ENCODE peak calls at places on chromosomes 13 and 19, in eight cellular contexts. One of them, this sample, is unnamed.

GRCh38 chr13:92307752-92308151 is 909.3 kb downstream of the GPC5 start:
- DNase-seq in psoas muscle: no peak
- DNase-seq in activated B cell treated with CpG ODN at 0.5 μM for 24 hours: no peak
- DNase-seq in CD14-positive monocyte: no peak
- DNase-seq in mucosa of descending colon: no peak
- DNase-seq in HFF-Myc: no peak
- DNase-seq in NB4: no peak
- DNase-seq in prostate gland: no peak
- DNase-seq in this sample: no peak

GRCh38 chr19:53875602-53876340 is 6.2 kb upstream of the PRKCG start:
- DNase-seq in psoas muscle: peak
- DNase-seq in activated B cell treated with CpG ODN at 0.5 μM for 24 hours: no peak
- DNase-seq in CD14-positive monocyte: no peak
- DNase-seq in mucosa of descending colon: no peak
- DNase-seq in HFF-Myc: no peak
- DNase-seq in NB4: no peak
- DNase-seq in prostate gland: no peak
- DNase-seq in this sample: no peak

GRCh38 chr13:41985788-41986508 is 25.0 kb upstream of the VWA8 start:
- DNase-seq in psoas muscle: no peak
- DNase-seq in activated B cell treated with CpG ODN at 0.5 μM for 24 hours: no peak
- DNase-seq in CD14-positive monocyte: no peak
- DNase-seq in mucosa of descending colon: no peak
- DNase-seq in HFF-Myc: peak
- DNase-seq in NB4: no peak
- DNase-seq in prostate gland: no peak
- DNase-seq in this sample: peak

GRCh38 chr19:57558525-57558924 is 1.1 kb downstream of the ZNF550 start:
- DNase-seq in psoas muscle: no peak
- DNase-seq in activated B cell treated with CpG ODN at 0.5 μM for 24 hours: no peak
- DNase-seq in CD14-positive monocyte: no peak
- DNase-seq in mucosa of descending colon: no peak
- DNase-seq in HFF-Myc: no peak
- DNase-seq in NB4: peak
- DNase-seq in prostate gland: no peak
- DNase-seq in this sample: no peak

GRCh38 chr13:105612541-105612940 is 922.9 kb downstream of the EFNB2 start:
- DNase-seq in psoas muscle: no peak
- DNase-seq in activated B cell treated with CpG ODN at 0.5 μM for 24 hours: no peak
- DNase-seq in CD14-positive monocyte: no peak
- DNase-seq in mucosa of descending colon: no peak
- DNase-seq in HFF-Myc: no peak
- DNase-seq in NB4: no peak
- DNase-seq in prostate gland: no peak
- DNase-seq in this sample: no peak

GRCh38 chr13:21124853-21125252 is 51.5 kb downstream of the SKA3 start:
- DNase-seq in psoas muscle: no peak
- DNase-seq in activated B cell treated with CpG ODN at 0.5 μM for 24 hours: no peak
- DNase-seq in CD14-positive monocyte: no peak
- DNase-seq in mucosa of descending colon: no peak
- DNase-seq in HFF-Myc: no peak
- DNase-seq in NB4: peak
- DNase-seq in prostate gland: peak
- DNase-seq in this sample: no peak

GRCh38 chr19:9914315-9915207 is 21.8 kb downstream of the OLFM2 start:
- DNase-seq in psoas muscle: peak
- DNase-seq in activated B cell treated with CpG ODN at 0.5 μM for 24 hours: peak
- DNase-seq in CD14-positive monocyte: no peak
- DNase-seq in mucosa of descending colon: peak
- DNase-seq in HFF-Myc: peak
- DNase-seq in NB4: peak
- DNase-seq in prostate gland: peak
- DNase-seq in this sample: peak

GRCh38 chr13:35484384-35484783 is 7.9 kb upstream of the MAB21L1 start:
- DNase-seq in psoas muscle: peak
- DNase-seq in activated B cell treated with CpG ODN at 0.5 μM for 24 hours: no peak
- DNase-seq in CD14-positive monocyte: no peak
- DNase-seq in mucosa of descending colon: no peak
- DNase-seq in HFF-Myc: no peak
- DNase-seq in NB4: no peak
- DNase-seq in prostate gland: no peak
- DNase-seq in this sample: no peak

GRCh38 chr13:25111557-25111956 is 15.6 kb downstream of the PABPC3 start:
- DNase-seq in psoas muscle: no peak
- DNase-seq in activated B cell treated with CpG ODN at 0.5 μM for 24 hours: no peak
- DNase-seq in CD14-positive monocyte: no peak
- DNase-seq in mucosa of descending colon: no peak
- DNase-seq in HFF-Myc: no peak
- DNase-seq in NB4: no peak
- DNase-seq in prostate gland: no peak
- DNase-seq in this sample: no peak

GRCh38 chr19:2315818-2316353 is 7.9 kb upstream of the LINGO3 start:
- DNase-seq in psoas muscle: peak
- DNase-seq in activated B cell treated with CpG ODN at 0.5 μM for 24 hours: peak
- DNase-seq in CD14-positive monocyte: peak
- DNase-seq in mucosa of descending colon: peak
- DNase-seq in HFF-Myc: no peak
- DNase-seq in NB4: peak
- DNase-seq in prostate gland: peak
- DNase-seq in this sample: no peak

GRCh38 chr19:15400521-15401396 is 18.0 kb downstream of the AKAP8L start:
- DNase-seq in psoas muscle: peak
- DNase-seq in activated B cell treated with CpG ODN at 0.5 μM for 24 hours: no peak
- DNase-seq in CD14-positive monocyte: no peak
- DNase-seq in mucosa of descending colon: no peak
- DNase-seq in HFF-Myc: no peak
- DNase-seq in NB4: no peak
- DNase-seq in prostate gland: no peak
- DNase-seq in this sample: no peak

GRCh38 chr13:95643009-95643408 is 1.5 kb downstream of the DZIP1 start:
- DNase-seq in psoas muscle: no peak
- DNase-seq in activated B cell treated with CpG ODN at 0.5 μM for 24 hours: no peak
- DNase-seq in CD14-positive monocyte: no peak
- DNase-seq in mucosa of descending colon: no peak
- DNase-seq in HFF-Myc: no peak
- DNase-seq in NB4: no peak
- DNase-seq in prostate gland: no peak
- DNase-seq in this sample: no peak

GRCh38 chr13:48851707-48852106 is 124.0 kb upstream of the FNDC3A start:
- DNase-seq in psoas muscle: no peak
- DNase-seq in activated B cell treated with CpG ODN at 0.5 μM for 24 hours: no peak
- DNase-seq in CD14-positive monocyte: no peak
- DNase-seq in mucosa of descending colon: no peak
- DNase-seq in HFF-Myc: no peak
- DNase-seq in NB4: no peak
- DNase-seq in prostate gland: no peak
- DNase-seq in this sample: no peak

GRCh38 chr13:45108716-45109706 is 11.3 kb upstream of the GTF2F2 start:
- DNase-seq in psoas muscle: no peak
- DNase-seq in activated B cell treated with CpG ODN at 0.5 μM for 24 hours: no peak
- DNase-seq in CD14-positive monocyte: no peak
- DNase-seq in mucosa of descending colon: no peak
- DNase-seq in HFF-Myc: no peak
- DNase-seq in NB4: peak
- DNase-seq in prostate gland: no peak
- DNase-seq in this sample: no peak

GRCh38 chr19:44647144-44647543 is 3.4 kb downstream of the PVR start:
- DNase-seq in psoas muscle: no peak
- DNase-seq in activated B cell treated with CpG ODN at 0.5 μM for 24 hours: no peak
- DNase-seq in CD14-positive monocyte: no peak
- DNase-seq in mucosa of descending colon: no peak
- DNase-seq in HFF-Myc: no peak
- DNase-seq in NB4: no peak
- DNase-seq in prostate gland: no peak
- DNase-seq in this sample: no peak

GRCh38 chr13:89382986-89383385 is 1711.8 kb downstream of the SLITRK5 start:
- DNase-seq in psoas muscle: no peak
- DNase-seq in activated B cell treated with CpG ODN at 0.5 μM for 24 hours: no peak
- DNase-seq in CD14-positive monocyte: no peak
- DNase-seq in mucosa of descending colon: no peak
- DNase-seq in HFF-Myc: no peak
- DNase-seq in NB4: no peak
- DNase-seq in prostate gland: no peak
- DNase-seq in this sample: no peak

GRCh38 chr13:52776726-52777125 is 37.1 kb upstream of the CNMD start:
- DNase-seq in psoas muscle: no peak
- DNase-seq in activated B cell treated with CpG ODN at 0.5 μM for 24 hours: no peak
- DNase-seq in CD14-positive monocyte: no peak
- DNase-seq in mucosa of descending colon: no peak
- DNase-seq in HFF-Myc: no peak
- DNase-seq in NB4: no peak
- DNase-seq in prostate gland: no peak
- DNase-seq in this sample: no peak

GRCh38 chr13:79404985-79405384 is 1.1 kb downstream of the RBM26 start:
- DNase-seq in psoas muscle: no peak
- DNase-seq in activated B cell treated with CpG ODN at 0.5 μM for 24 hours: no peak
- DNase-seq in CD14-positive monocyte: no peak
- DNase-seq in mucosa of descending colon: no peak
- DNase-seq in HFF-Myc: no peak
- DNase-seq in NB4: peak
- DNase-seq in prostate gland: no peak
- DNase-seq in this sample: no peak

GRCh38 chr19:10104665-10105221 is 1.4 kb upstream of the PPAN start:
- DNase-seq in psoas muscle: peak
- DNase-seq in activated B cell treated with CpG ODN at 0.5 μM for 24 hours: peak
- DNase-seq in CD14-positive monocyte: no peak
- DNase-seq in mucosa of descending colon: no peak
- DNase-seq in HFF-Myc: no peak
- DNase-seq in NB4: peak
- DNase-seq in prostate gland: no peak
- DNase-seq in this sample: no peak

GRCh38 chr19:4474504-4475136 is 2.5 kb downstream of the HDGFL2 start:
- DNase-seq in psoas muscle: no peak
- DNase-seq in activated B cell treated with CpG ODN at 0.5 μM for 24 hours: no peak
- DNase-seq in CD14-positive monocyte: no peak
- DNase-seq in mucosa of descending colon: no peak
- DNase-seq in HFF-Myc: no peak
- DNase-seq in NB4: no peak
- DNase-seq in prostate gland: no peak
- DNase-seq in this sample: no peak

GRCh38 chr13:107873908-107874307 is 341.4 kb downstream of the LIG4 start:
- DNase-seq in psoas muscle: no peak
- DNase-seq in activated B cell treated with CpG ODN at 0.5 μM for 24 hours: no peak
- DNase-seq in CD14-positive monocyte: no peak
- DNase-seq in mucosa of descending colon: no peak
- DNase-seq in HFF-Myc: no peak
- DNase-seq in NB4: no peak
- DNase-seq in prostate gland: no peak
- DNase-seq in this sample: no peak

GRCh38 chr19:47613165-47614146 is 4.5 kb downstream of the BICRA start:
- DNase-seq in psoas muscle: no peak
- DNase-seq in activated B cell treated with CpG ODN at 0.5 μM for 24 hours: no peak
- DNase-seq in CD14-positive monocyte: no peak
- DNase-seq in mucosa of descending colon: no peak
- DNase-seq in HFF-Myc: no peak
- DNase-seq in NB4: no peak
- DNase-seq in prostate gland: no peak
- DNase-seq in this sample: peak

GRCh38 chr13:50222569-50223332 is 207.5 kb downstream of the KCNRG start:
- DNase-seq in psoas muscle: peak
- DNase-seq in activated B cell treated with CpG ODN at 0.5 μM for 24 hours: no peak
- DNase-seq in CD14-positive monocyte: peak
- DNase-seq in mucosa of descending colon: peak
- DNase-seq in HFF-Myc: peak
- DNase-seq in NB4: peak
- DNase-seq in prostate gland: peak
- DNase-seq in this sample: no peak

GRCh38 chr13:20825476-20825875 is 51.7 kb upstream of the EEF1AKMT1 start:
- DNase-seq in psoas muscle: no peak
- DNase-seq in activated B cell treated with CpG ODN at 0.5 μM for 24 hours: no peak
- DNase-seq in CD14-positive monocyte: no peak
- DNase-seq in mucosa of descending colon: no peak
- DNase-seq in HFF-Myc: no peak
- DNase-seq in NB4: no peak
- DNase-seq in prostate gland: no peak
- DNase-seq in this sample: no peak

GRCh38 chr13:50080158-50080855 is 65.1 kb downstream of the KCNRG start:
- DNase-seq in psoas muscle: no peak
- DNase-seq in activated B cell treated with CpG ODN at 0.5 μM for 24 hours: peak
- DNase-seq in CD14-positive monocyte: no peak
- DNase-seq in mucosa of descending colon: peak
- DNase-seq in HFF-Myc: no peak
- DNase-seq in NB4: peak
- DNase-seq in prostate gland: peak
- DNase-seq in this sample: no peak

GRCh38 chr19:35785087-35785627 is 9.8 kb downstream of the ARHGAP33 start:
- DNase-seq in psoas muscle: no peak
- DNase-seq in activated B cell treated with CpG ODN at 0.5 μM for 24 hours: no peak
- DNase-seq in CD14-positive monocyte: no peak
- DNase-seq in mucosa of descending colon: no peak
- DNase-seq in HFF-Myc: no peak
- DNase-seq in NB4: no peak
- DNase-seq in prostate gland: no peak
- DNase-seq in this sample: no peak
- TF ChIP-seq CTCF in psoas muscle: no peak
- TF ChIP-seq CTCF in activated B cell treated with CpG ODN at 0.5 μM for 24 hours: no peak
- TF ChIP-seq CTCF in CD14-positive monocyte: no peak
- TF ChIP-seq CTCF in mucosa of descending colon: no peak
- TF ChIP-seq CTCF in HFF-Myc: no peak
- TF ChIP-seq CTCF in NB4: no peak
- TF ChIP-seq CTCF in prostate gland: no peak
- TF ChIP-seq CTCF in this sample: no peak

GRCh38 chr13:76884167-76884566 is 2.0 kb downstream of the KCTD12 start:
- DNase-seq in psoas muscle: peak
- DNase-seq in activated B cell treated with CpG ODN at 0.5 μM for 24 hours: no peak
- DNase-seq in CD14-positive monocyte: peak
- DNase-seq in mucosa of descending colon: peak
- DNase-seq in HFF-Myc: peak
- DNase-seq in NB4: peak
- DNase-seq in prostate gland: no peak
- DNase-seq in this sample: no peak
- TF ChIP-seq CTCF in psoas muscle: no peak
- TF ChIP-seq CTCF in activated B cell treated with CpG ODN at 0.5 μM for 24 hours: no peak
- TF ChIP-seq CTCF in CD14-positive monocyte: no peak
- TF ChIP-seq CTCF in mucosa of descending colon: peak
- TF ChIP-seq CTCF in HFF-Myc: peak
- TF ChIP-seq CTCF in NB4: no peak
- TF ChIP-seq CTCF in prostate gland: no peak
- TF ChIP-seq CTCF in this sample: peak

DNA sequence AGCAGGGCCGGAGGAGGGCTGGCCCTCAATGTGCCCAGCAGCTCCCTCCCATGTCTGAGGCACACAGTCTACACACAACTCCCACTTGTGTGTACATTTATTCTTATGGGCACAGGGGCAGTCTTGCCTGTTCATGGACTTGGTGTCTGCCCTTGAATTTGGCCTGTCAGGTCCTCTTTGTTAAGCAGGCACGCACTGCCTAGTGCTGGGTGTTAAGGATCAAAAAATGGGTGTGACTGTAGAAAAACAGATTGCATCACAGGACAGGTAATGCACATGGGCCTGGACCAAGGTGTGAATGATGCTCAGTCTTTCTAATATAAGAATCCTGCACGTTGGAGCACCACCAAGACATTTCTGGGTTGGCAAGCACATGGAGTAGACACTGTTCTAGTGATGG is 33.6 kb downstream of the GATAD2A start:
- DNase-seq in psoas muscle: no peak
- DNase-seq in activated B cell treated with CpG ODN at 0.5 μM for 24 hours: no peak
- DNase-seq in CD14-positive monocyte: no peak
- DNase-seq in mucosa of descending colon: no peak
- DNase-seq in HFF-Myc: no peak
- DNase-seq in NB4: no peak
- DNase-seq in prostate gland: no peak
- DNase-seq in this sample: no peak
- TF ChIP-seq CTCF in psoas muscle: no peak
- TF ChIP-seq CTCF in activated B cell treated with CpG ODN at 0.5 μM for 24 hours: no peak
- TF ChIP-seq CTCF in CD14-positive monocyte: no peak
- TF ChIP-seq CTCF in mucosa of descending colon: no peak
- TF ChIP-seq CTCF in HFF-Myc: no peak
- TF ChIP-seq CTCF in NB4: no peak
- TF ChIP-seq CTCF in prostate gland: no peak
- TF ChIP-seq CTCF in this sample: no peak

GRCh38 chr19:27774827-27775226 is 1438.1 kb downstream of the UQCRFS1 start:
- DNase-seq in psoas muscle: no peak
- DNase-seq in activated B cell treated with CpG ODN at 0.5 μM for 24 hours: no peak
- DNase-seq in CD14-positive monocyte: no peak
- DNase-seq in mucosa of descending colon: no peak
- DNase-seq in HFF-Myc: no peak
- DNase-seq in NB4: peak
- DNase-seq in prostate gland: no peak
- DNase-seq in this sample: no peak
- TF ChIP-seq CTCF in psoas muscle: no peak
- TF ChIP-seq CTCF in activated B cell treated with CpG ODN at 0.5 μM for 24 hours: no peak
- TF ChIP-seq CTCF in CD14-positive monocyte: peak
- TF ChIP-seq CTCF in mucosa of descending colon: no peak
- TF ChIP-seq CTCF in HFF-Myc: peak
- TF ChIP-seq CTCF in NB4: peak
- TF ChIP-seq CTCF in prostate gland: no peak
- TF ChIP-seq CTCF in this sample: no peak

This sample was measured in AG09319.